ENCODE peak calls at places on chromosome 3, in seven cellular contexts. C, K, X, D, R, U and E are unnamed samples.

GRCh38 chr3:73772076-73772475 is 147.3 kb upstream of the PDZRN3 start:
- DNase-seq in C (no peak), K (no peak), X (no peak), U (no peak), R (no peak), D (no peak), E (no peak)

GRCh38 chr3:114155370-114155821 is 23.5 kb downstream of the DRD3 start:
- DNase-seq in C (no peak), D (peak), X (no peak), U (no peak), R (peak), K (peak), E (peak)

GRCh38 chr3:36647423-36647853 is 116.9 kb downstream of the DCLK3 start:
- DNase-seq in U (no peak), R (no peak), X (no peak), D (no peak), C (no peak), K (no peak), E (no peak)

GRCh38 chr3:96267577-96267976 is 546.8 kb upstream of the EPHA6 start:
- DNase-seq in U (no peak), K (no peak), R (no peak), X (no peak), D (no peak), C (no peak), E (no peak)

GRCh38 chr3:8529197-8529637 is 27.6 kb downstream of the LMCD1 start:
- DNase-seq in K (no peak), X (no peak), U (no peak), C (no peak), D (no peak), R (no peak), E (no peak)

GRCh38 chr3:170725285-170725731 is 139.4 kb upstream of the SLC7A14 start:
- DNase-seq in C (no peak), D (no peak), R (no peak), X (no peak), U (no peak), K (no peak), E (peak)

GRCh38 chr3:55165278-55165677 is 237.4 kb upstream of the LRTM1 start:
- DNase-seq in K (no peak), X (no peak), D (no peak), C (no peak), R (no peak), U (no peak), E (no peak)

GRCh38 chr3:4290272-4290893 is 12.8 kb upstream of the SETMAR start:
- DNase-seq in R (peak), D (peak), K (peak), U (no peak), X (peak), C (peak), E (peak)

GRCh38 chr3:194860725-194861124 is 175.0 kb downstream of the FAM43A start:
- DNase-seq in X (no peak), K (no peak), U (no peak), D (no peak), R (no peak), C (no peak), E (no peak)

GRCh38 chr3:123655400-123655799 is 70.5 kb upstream of the HACD2 start:
- DNase-seq in K (no peak), R (no peak), X (no peak), C (no peak), U (no peak), D (no peak), E (no peak)

GRCh38 chr3:147318900-147319299 is 87.4 kb downstream of the ZIC4 start:
- DNase-seq in X (no peak), C (no peak), U (no peak), R (no peak), D (no peak), K (no peak), E (no peak)

GRCh38 chr3:137946341-137946973 is 63.5 kb upstream of the CLDN18 start:
- DNase-seq in X (peak), C (peak), U (no peak), D (peak), R (peak), K (peak), E (peak)

GRCh38 chr3:140396110-140396509 is 281.8 kb upstream of the TRIM42 start:
- DNase-seq in U (no peak), D (no peak), C (no peak), X (no peak), R (no peak), K (no peak), E (no peak)

GRCh38 chr3:27486328-27486727 is 2.1 kb upstream of the SLC4A7 start:
- DNase-seq in R (no peak), D (no peak), X (no peak), U (no peak), K (peak), C (no peak), E (no peak)

GRCh38 chr3:47407896-47408838 is 27.3 kb downstream of the PTPN23 start:
- DNase-seq in R (no peak), C (no peak), D (no peak), X (no peak), K (no peak), U (no peak), E (no peak)

GRCh38 chr3:16419640-16420039 is 93.9 kb downstream of the RFTN1 start:
- DNase-seq in X (no peak), R (no peak), K (no peak), U (no peak), C (no peak), D (no peak), E (no peak)

GRCh38 chr3:42892169-42892568 is 13.8 kb upstream of the ZNF662 start:
- DNase-seq in X (no peak), C (no peak), U (no peak), D (no peak), K (no peak), R (no peak), E (no peak)

GRCh38 chr3:134609821-134610454 is 40.9 kb downstream of the KY start:
- DNase-seq in R (no peak), X (no peak), K (no peak), U (no peak), D (no peak), C (no peak), E (no peak)

GRCh38 chr3:179452166-179452544 is 885 bp upstream of the GNB4 start:
- DNase-seq in K (no peak), D (no peak), C (no peak), X (no peak), U (no peak), R (no peak), E (peak)

GRCh38 chr3:151395806-151396205 is 11.3 kb upstream of the P2RY12 start:
- DNase-seq in X (no peak), U (no peak), R (no peak), C (no peak), K (no peak), D (no peak), E (no peak)

GRCh38 chr3:183310936-183311335 is 57.9 kb downstream of the B3GNT5 start:
- DNase-seq in X (no peak), D (no peak), C (no peak), R (no peak), U (no peak), K (no peak), E (no peak)

GRCh38 chr3:73727117-73727802 is 102.5 kb upstream of the PDZRN3 start:
- DNase-seq in R (peak), D (no peak), U (no peak), X (no peak), C (no peak), K (no peak), E (no peak)

GRCh38 chr3:193732391-193732790 is 139.4 kb downstream of the OPA1 start:
- DNase-seq in X (no peak), C (no peak), U (no peak), K (no peak), D (no peak), R (no peak), E (no peak)

GRCh38 chr3:106208979-106209378 is 340.2 kb upstream of the CBLB start:
- DNase-seq in R (no peak), C (no peak), D (no peak), K (peak), U (no peak), X (no peak), E (peak)

GRCh38 chr3:181326637-181327223 is 337.2 kb upstream of the DNAJC19 start:
- DNase-seq in D (no peak), X (peak), K (peak), R (peak), C (no peak), U (no peak), E (peak)

GRCh38 chr3:158909870-158910269 is 108.0 kb downstream of the MFSD1 start:
- DNase-seq in C (no peak), K (no peak), R (no peak), X (no peak), U (no peak), D (no peak), E (no peak)

GRCh38 chr3:143998266-143998665 is 26.6 kb downstream of the DIPK2A start:
- DNase-seq in K (no peak), C (no peak), X (no peak), R (no peak), D (no peak), U (no peak), E (no peak)

GRCh38 chr3:138675393-138675792 is 66.8 kb downstream of the FAIM start:
- DNase-seq in D (no peak), R (no peak), X (no peak), C (no peak), U (no peak), K (no peak), E (no peak)

GRCh38 chr3:34178415-34178814 is 380.0 kb downstream of the PDCD6IP start:
- DNase-seq in U (no peak), R (no peak), K (no peak), C (no peak), X (no peak), D (no peak), E (no peak)

GRCh38 chr3:177525987-177526712 is 328.9 kb upstream of the TBL1XR1 start:
- DNase-seq in C (no peak), D (no peak), U (no peak), R (no peak), K (no peak), X (no peak), E (no peak)

GRCh38 chr3:78096488-78097255 is 1056.8 kb downstream of the ROBO2 start:
- DNase-seq in K (no peak), C (no peak), X (no peak), U (no peak), R (no peak), D (no peak), E (no peak)

GRCh38 chr3:114597012-114597411 is 303.2 kb downstream of the TIGIT start:
- DNase-seq in D (no peak), U (no peak), R (no peak), K (no peak), X (no peak), C (no peak), E (peak)

GRCh38 chr3:35679409-35680080 is 40.2 kb downstream of the ARPP21 start:
- DNase-seq in D (no peak), K (peak), C (no peak), U (no peak), X (no peak), R (no peak), E (peak)

GRCh38 chr3:46930945-46931403 is 45.6 kb downstream of the CCDC12 start:
- DNase-seq in U (no peak), R (no peak), D (no peak), C (no peak), K (no peak), X (no peak), E (no peak)

GRCh38 chr3:61199843-61200242 is 51.4 kb downstream of the FHIT start:
- DNase-seq in C (no peak), U (no peak), R (no peak), K (no peak), D (no peak), X (no peak), E (no peak)